ENCODE peak calls at places on chromosomes 13 and 19, in four cellular contexts. L is spleen, U is heart left ventricle, O is heart right ventricle. R is an unnamed sample.

GRCh38 chr13:60655268-60655667 is 258.2 kb downstream of the TDRD3 start:
- DNase-seq in L (no peak), U (no peak), O (no peak), R (no peak)

GRCh38 chr19:18333680-18334079 is 6.7 kb upstream of the PGPEP1 start:
- DNase-seq in L (no peak), U (no peak), O (no peak), R (no peak)

GRCh38 chr13:69020120-69020519 is 1087.5 kb upstream of the ATXN8OS start:
- DNase-seq in L (no peak), U (no peak), O (no peak), R (no peak)

GRCh38 chr19:43809762-43810696 is 7.8 kb upstream of the LYPD5 start:
- DNase-seq in L (no peak), U (no peak), O (no peak), R (no peak)

GRCh38 chr19:20051841-20052768 is 12.8 kb upstream of the ZNF682 start:
- DNase-seq in L (peak), U (peak), O (peak), R (peak)

GRCh38 chr13:38386421-38386820 is 36.8 kb downstream of the UFM1 start:
- DNase-seq in L (no peak), U (no peak), O (no peak), R (no peak)

GRCh38 chr13:106129273-106129672 is 406.2 kb downstream of the EFNB2 start:
- DNase-seq in L (no peak), U (no peak), O (no peak), R (no peak)

GRCh38 chr13:51818771-51819511 is 15.0 kb upstream of the DHRS12 start:
- DNase-seq in L (no peak), U (no peak), O (no peak), R (no peak)

GRCh38 chr19:33280351-33280921 is 21.9 kb downstream of the CEBPA start:
- DNase-seq in L (no peak), U (no peak), O (no peak), R (no peak)

GRCh38 chr13:26061947-26062346 is 10.1 kb upstream of the SHISA2 start:
- DNase-seq in L (no peak), U (no peak), O (no peak), R (no peak)

GRCh38 chr13:105395041-105395440 is 1140.4 kb downstream of the EFNB2 start:
- DNase-seq in L (no peak), U (no peak), O (no peak), R (no peak)

GRCh38 chr19:33000910-33001309 is 28.9 kb downstream of the FAAP24 start:
- DNase-seq in L (no peak), U (no peak), O (no peak), R (no peak)

GRCh38 chr19:9862897-9863296 is 27.8 kb downstream of the PIN1 start:
- DNase-seq in L (no peak), U (no peak), O (no peak), R (no peak)

GRCh38 chr13:29943301-29944085 is 93.1 kb upstream of the UBL3 start:
- DNase-seq in L (no peak), U (no peak), O (no peak), R (no peak)

GRCh38 chr19:32708457-32708856 is 11.1 kb upstream of the TDRD12 start:
- DNase-seq in L (no peak), U (no peak), O (no peak), R (no peak)

GRCh38 chr19:46724468-46724867 is 7.6 kb upstream of the PRKD2 start:
- DNase-seq in L (no peak), U (no peak), O (no peak), R (no peak)

GRCh38 chr19:47813304-47813994 is 8.3 kb upstream of the CRX start:
- DNase-seq in L (peak), U (peak), O (peak), R (no peak)

GRCh38 chr13:100131863-100132574 is 43.1 kb downstream of the PCCA start:
- DNase-seq in L (no peak), U (no peak), O (no peak), R (no peak)

GRCh38 chr19:19276386-19276785 is 3.3 kb upstream of the TM6SF2 start:
- DNase-seq in L (no peak), U (no peak), O (no peak), R (no peak)

GRCh38 chr13:33245505-33245904 is 40.0 kb downstream of the STARD13 start:
- DNase-seq in L (no peak), U (no peak), O (no peak), R (no peak)

GRCh38 chr13:99404005-99404755 is 97.0 kb upstream of the GPR183 start:
- DNase-seq in L (peak), U (no peak), O (no peak), R (no peak)

GRCh38 chr13:110506859-110507566 is 54.5 kb downstream of the RAB20 start:
- DNase-seq in L (no peak), U (peak), O (peak), R (peak)

GRCh38 chr19:42540071-42540553 is 11.8 kb upstream of the CEACAM1 start:
- DNase-seq in L (no peak), U (no peak), O (no peak), R (no peak)
- H3K27ac ChIP-seq in L (no peak), U (no peak), O (no peak), R (no peak)

GRCh38 chr19:4063369-4064072 is 3.2 kb downstream of the ZBTB7A start:
- DNase-seq in L (peak), U (no peak), O (no peak), R (no peak)
- TF ChIP-seq CTCF in L (no peak), U (no peak), O (no peak), R (no peak)

DNA sequence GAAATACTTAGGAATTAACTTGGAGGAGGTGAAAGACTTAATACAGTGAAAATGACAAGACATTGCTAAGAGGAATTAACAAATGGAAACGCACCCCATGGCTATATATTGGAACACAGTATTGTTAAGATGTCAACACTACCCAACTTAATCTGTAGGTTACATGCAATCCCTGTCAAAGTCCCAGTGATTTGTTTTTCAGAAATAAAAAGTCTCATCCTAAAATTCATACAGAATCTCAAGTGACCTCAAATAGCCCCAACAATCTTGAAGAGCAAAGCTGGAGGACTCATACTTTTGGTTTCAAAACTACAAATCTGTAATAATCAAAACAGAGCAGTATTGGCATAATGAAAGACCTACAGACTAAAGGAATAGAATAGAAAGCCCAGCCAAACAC is 13.2 kb downstream of the ATP4B start:
- DNase-seq in L (no peak), U (no peak), O (no peak), R (no peak)
- H3K4me3 ChIP-seq in L (no peak), U (no peak), O (no peak), R (no peak)

GRCh38 chr13:40217675-40218074 is 448.8 kb downstream of the FOXO1 start:
- DNase-seq in L (no peak), U (no peak), O (no peak), R (no peak)

GRCh38 chr13:40215747-40216146 is 450.7 kb downstream of the FOXO1 start:
- DNase-seq in L (no peak), U (no peak), O (no peak), R (no peak)

GRCh38 chr13:40221460-40222201 is 444.8 kb downstream of the FOXO1 start:
- DNase-seq in L (no peak), U (no peak), O (no peak), R (no peak)

GRCh38 chr13:40220299-40220935 is 446.0 kb downstream of the FOXO1 start:
- DNase-seq in L (no peak), U (no peak), O (no peak), R (no peak)

DNA sequence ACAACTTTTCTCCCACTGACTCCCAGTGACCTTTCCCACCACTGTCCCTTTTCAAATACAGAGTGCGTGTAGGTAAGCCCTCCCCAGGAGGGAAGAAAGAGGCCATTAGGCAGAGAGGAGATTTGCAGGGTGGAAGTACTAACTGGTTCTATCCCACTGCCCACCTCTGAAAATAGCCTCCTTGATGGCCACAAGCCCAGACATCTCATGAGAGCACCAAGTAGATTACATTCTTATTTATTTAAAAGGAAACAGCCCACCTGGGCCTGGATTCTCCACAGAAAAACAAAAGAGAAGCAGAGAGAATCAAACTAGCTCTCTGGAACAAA is 445.3 kb downstream of the FOXO1 start:
- DNase-seq in L (no peak), U (no peak), O (no peak), R (no peak)
- H3K27ac ChIP-seq in L (peak), U (peak), O (no peak), R (peak)